ENCODE peak calls at places on chromosomes 7 and 10, in eight cellular contexts. D, F, Q, C, P, A, J and Y are unnamed samples.

GRCh38 chr7:88243345-88243909 is 23.6 kb upstream of the SRI start:
- DNase-seq in C (peak), Q (no peak), F (no peak), D (peak), A (peak), J (no peak), P (peak), Y (peak)

GRCh38 chr7:44101966-44102845 is 1.9 kb upstream of the AEBP1 start:
- DNase-seq in J (no peak), A (peak), D (no peak), Q (no peak), P (peak), C (no peak), F (no peak), Y (no peak)

GRCh38 chr7:38863609-38864291 is 45.2 kb downstream of the VPS41 start:
- DNase-seq in D (no peak), A (peak), C (no peak), J (no peak), P (no peak), Q (no peak), F (no peak), Y (no peak)

GRCh38 chr10:72025400-72025799 is 61.2 kb downstream of the CHST3 start:
- DNase-seq in P (peak), A (no peak), D (no peak), Q (no peak), J (no peak), F (no peak), C (no peak), Y (no peak)

GRCh38 chr7:137953043-137953691 is 48.7 kb downstream of the CREB3L2 start:
- DNase-seq in F (no peak), C (peak), D (peak), Q (no peak), J (no peak), P (no peak), A (no peak), Y (no peak)

GRCh38 chr10:90920986-90921643 is at the start of gene ANKRD1:
- DNase-seq in D (no peak), Q (no peak), C (peak), A (peak), P (peak), J (no peak), F (no peak), Y (peak)

GRCh38 chr10:43261578-43261965 is 5.3 kb downstream of the RASGEF1A start:
- DNase-seq in C (no peak), Q (no peak), D (no peak), P (peak), J (no peak), A (no peak), F (no peak), Y (no peak)

GRCh38 chr7:156079156-156079555 is 266.9 kb upstream of the SHH start:
- DNase-seq in J (no peak), Q (no peak), F (no peak), A (no peak), C (no peak), D (no peak), P (no peak), Y (no peak)

GRCh38 chr10:50552308-50552707 is 71.4 kb downstream of the SGMS1 start:
- DNase-seq in A (no peak), P (no peak), J (no peak), D (no peak), Q (no peak), F (no peak), C (peak), Y (no peak)

DNA sequence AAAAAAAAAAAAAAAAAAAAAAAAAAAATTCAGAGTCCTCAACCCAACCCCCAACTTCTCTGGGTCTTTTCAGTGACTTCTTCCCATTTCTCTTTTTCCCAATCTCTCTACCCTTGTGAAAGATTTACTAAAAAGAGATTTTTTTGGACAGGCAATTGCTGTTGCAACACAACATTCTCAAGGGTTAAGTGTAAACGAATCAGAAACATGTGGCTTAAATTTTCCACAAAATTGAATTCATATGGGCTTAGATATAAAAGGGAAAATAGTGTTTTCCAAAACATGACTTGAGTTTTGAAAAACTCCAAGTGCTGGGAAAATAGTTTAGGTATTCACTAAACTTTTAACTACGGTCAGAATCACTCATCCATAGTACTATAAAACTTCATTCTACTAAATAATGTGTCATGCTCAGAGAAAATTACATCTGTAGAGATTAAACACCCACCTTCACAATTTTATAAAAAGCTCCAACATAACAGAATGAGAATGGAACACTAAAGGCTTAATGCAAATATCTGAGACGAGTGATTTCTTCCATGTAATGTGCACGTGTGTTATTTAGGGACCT is 643.1 kb downstream of the PARD3 start:
- DNase-seq in J (no peak), A (no peak), F (no peak), D (no peak), C (no peak), P (no peak), Q (no peak), Y (no peak)
- H3K4me3 ChIP-seq in J (no peak), A (no peak), F (no peak), D (no peak), C (no peak), P (no peak), Q (no peak), Y (no peak)

DNA sequence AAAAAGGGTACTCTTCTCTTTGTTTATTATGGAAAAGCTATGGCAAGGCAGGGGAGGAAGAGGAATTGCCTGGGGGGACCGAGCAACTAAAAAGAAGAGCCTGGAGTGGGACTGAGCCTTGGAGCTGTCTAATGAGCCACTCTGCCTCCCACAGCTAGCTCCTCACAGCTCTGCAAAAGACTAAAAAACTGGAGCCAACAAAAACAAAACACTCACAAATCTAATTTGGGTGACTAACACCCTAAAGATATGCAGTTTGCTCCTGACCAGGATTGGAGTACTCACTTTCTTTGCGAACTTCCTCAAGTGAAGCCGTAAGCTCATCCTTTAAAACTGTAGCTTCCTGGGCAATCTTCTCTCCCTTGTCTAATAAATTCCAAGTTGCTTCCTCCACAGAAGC is 89.4 kb downstream of the CTNNA3 start:
- DNase-seq in P (peak), A (peak), J (no peak), Q (no peak), F (no peak), C (peak), D (no peak), Y (no peak)
- H3K4me3 ChIP-seq in P (peak), A (no peak), J (no peak), Q (no peak), F (no peak), C (no peak), D (no peak), Y (no peak)

DNA sequence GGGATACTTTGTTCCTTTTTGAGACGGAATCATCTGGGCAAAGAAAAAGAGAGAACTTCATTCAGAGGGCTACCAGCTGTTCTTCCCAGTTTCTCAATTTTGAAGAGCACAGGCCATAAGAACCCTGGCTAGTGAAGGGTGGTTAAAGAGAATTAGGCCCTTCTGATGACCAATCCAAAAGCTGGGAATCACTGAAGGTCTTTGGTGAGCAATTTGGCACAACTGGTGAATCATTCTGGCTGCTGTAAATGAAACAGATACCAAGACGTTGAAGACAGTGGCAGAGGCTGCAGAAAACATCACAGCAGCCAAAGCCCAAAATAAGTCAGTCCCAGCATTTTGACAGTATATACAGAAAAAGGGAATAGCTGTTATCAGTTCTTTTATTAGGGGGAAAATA is 5.1 kb downstream of the RAPGEF5 start:
- DNase-seq in A (peak), J (no peak), F (no peak), D (no peak), Q (no peak), P (peak), C (no peak), Y (no peak)
- H3K4me3 ChIP-seq in A (no peak), J (no peak), F (no peak), D (no peak), Q (peak), P (no peak), C (no peak), Y (no peak)

GRCh38 chr7:48141551-48141950 is 29.7 kb upstream of the ABCA13 start:
- DNase-seq in A (no peak), Q (no peak), D (no peak), C (no peak), F (no peak), J (no peak), P (no peak), Y (no peak)
- H3K4me3 ChIP-seq in A (no peak), Q (no peak), D (no peak), C (no peak), F (no peak), J (no peak), P (no peak), Y (no peak)

GRCh38 chr7:1054438-1055083 is 10.2 kb downstream of the GPR146 start:
- DNase-seq in J (no peak), Q (no peak), A (no peak), P (no peak), C (no peak), D (no peak), F (no peak), Y (peak)

GRCh38 chr7:1056006-1056784 is 11.8 kb downstream of the GPR146 start:
- DNase-seq in F (no peak), P (peak), D (no peak), A (peak), Q (peak), C (no peak), J (no peak), Y (peak)

GRCh38 chr7:1053816-1054370 is 9.5 kb downstream of the GPR146 start:
- DNase-seq in P (no peak), A (no peak), D (no peak), J (no peak), F (no peak), C (no peak), Q (no peak), Y (no peak)

GRCh38 chr7:1055491-1056005 is 11.2 kb downstream of the GPR146 start:
- DNase-seq in J (no peak), F (no peak), C (no peak), D (no peak), A (no peak), P (no peak), Q (no peak), Y (no peak)

DNA sequence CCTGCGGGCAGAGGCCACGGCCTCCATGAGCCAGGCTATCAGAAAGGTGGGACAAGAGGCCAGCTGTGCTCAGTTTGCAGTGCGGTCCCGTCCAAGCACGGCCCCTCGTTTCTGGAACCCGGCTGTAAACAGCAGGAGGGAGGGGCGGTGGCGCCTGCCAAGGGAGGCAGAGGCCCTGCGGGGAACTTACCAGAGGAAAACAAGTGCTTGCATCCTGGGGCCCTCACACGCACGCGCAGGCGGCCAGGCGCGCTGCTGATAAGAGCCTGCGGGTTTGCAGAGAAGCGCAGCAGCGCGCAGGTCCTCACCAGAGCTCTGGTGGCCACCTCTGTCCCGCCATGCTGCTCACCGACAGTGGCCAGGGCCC is 10.7 kb downstream of the GPR146 start:
- DNase-seq in C (no peak), A (no peak), P (no peak), Q (peak), J (peak), D (no peak), F (peak), Y (peak)
- H3K4me3 ChIP-seq in C (no peak), A (no peak), P (no peak), Q (peak), J (peak), D (no peak), F (no peak), Y (no peak)

DNA sequence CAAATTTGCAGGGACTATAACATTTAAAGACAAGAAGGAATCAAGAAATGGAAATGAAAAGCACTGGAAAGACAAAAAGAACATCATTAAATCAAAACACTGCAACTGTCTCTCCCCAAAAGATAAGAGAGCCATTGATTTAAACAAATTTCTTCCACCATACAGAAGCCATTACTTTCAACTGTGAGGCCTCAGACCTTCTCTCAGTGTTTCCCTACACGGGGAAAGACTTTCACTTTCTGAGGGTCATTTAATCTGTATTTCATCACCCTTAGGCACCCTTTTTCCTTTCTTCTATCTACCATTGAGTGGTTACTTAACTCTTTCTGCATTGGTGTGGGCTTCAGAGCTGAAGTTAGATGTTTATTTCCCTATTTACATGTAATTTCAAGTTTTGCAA is 47.5 kb downstream of the CCDC172 start:
- DNase-seq in Q (no peak), C (peak), A (no peak), J (no peak), D (no peak), F (no peak), P (no peak), Y (no peak)
- H3K4me3 ChIP-seq in Q (no peak), C (peak), A (no peak), J (no peak), D (no peak), F (no peak), P (peak), Y (no peak)

GRCh38 chr7:23239709-23240108 is 6.9 kb upstream of the GPNMB start:
- DNase-seq in A (no peak), J (no peak), C (no peak), D (no peak), F (no peak), P (no peak), Q (no peak), Y (no peak)

GRCh38 chr7:23239253-23239652 is 7.3 kb upstream of the GPNMB start:
- DNase-seq in C (no peak), J (no peak), A (no peak), P (no peak), F (no peak), D (no peak), Q (no peak), Y (no peak)

GRCh38 chr7:23234569-23235296 is 11.8 kb upstream of the GPNMB start:
- DNase-seq in F (no peak), Q (no peak), C (no peak), A (no peak), D (no peak), P (no peak), J (peak), Y (no peak)

GRCh38 chr7:23235688-23236280 is 10.8 kb upstream of the GPNMB start:
- DNase-seq in J (no peak), D (no peak), P (peak), F (no peak), C (no peak), Q (no peak), A (peak), Y (no peak)

GRCh38 chr7:23237000-23237399 is 9.6 kb upstream of the GPNMB start:
- DNase-seq in J (no peak), P (no peak), Q (no peak), C (no peak), F (no peak), A (no peak), D (no peak), Y (no peak)
- H3K4me3 ChIP-seq in J (no peak), P (no peak), Q (no peak), C (no peak), F (no peak), A (no peak), D (no peak), Y (no peak)

GRCh38 chr7:94313926-94314325 is 80.8 kb upstream of the COL1A2 start:
- DNase-seq in C (no peak), D (no peak), Q (no peak), J (no peak), F (no peak), P (no peak), A (no peak), Y (no peak)
- H3K4me3 ChIP-seq in C (no peak), D (no peak), Q (no peak), J (no peak), F (no peak), P (no peak), A (no peak), Y (no peak)